ENCODE peak calls at places on chromosomes 4 and X, in ten cellular contexts. M, X, N, I, Q, K, H, B, D and F are unnamed samples.

GRCh38 chr4:105560488-105560887 is 8.1 kb downstream of the ARHGEF38 start:
- DNase-seq in M (no peak), X (no peak), N (no peak), I (no peak), Q (no peak), K (peak), H (no peak), B (no peak), D (no peak), F (no peak)

GRCh38 chrX:17443546-17443945 is 68.5 kb downstream of the NHS start:
- DNase-seq in M (no peak), X (no peak), N (no peak), I (no peak), Q (no peak), K (no peak), H (no peak), B (no peak), D (no peak), F (no peak)

GRCh38 chr4:5824635-5825034 is 68.3 kb downstream of the CRMP1 start:
- DNase-seq in M (no peak), X (no peak), N (no peak), I (no peak), Q (no peak), K (peak), H (no peak), B (peak), D (peak), F (no peak)

GRCh38 chr4:74499986-74500781 is 55.2 kb downstream of the AREG start:
- DNase-seq in M (no peak), X (no peak), N (no peak), I (no peak), Q (no peak), K (peak), H (no peak), B (peak), D (peak), F (no peak)

GRCh38 chr4:155571184-155571944 is 95.3 kb upstream of the GUCY1A1 start:
- DNase-seq in M (no peak), X (no peak), N (no peak), I (no peak), Q (no peak), K (no peak), H (no peak), B (no peak), D (no peak), F (no peak)

GRCh38 chrX:101260435-101260834 is 30.7 kb downstream of the TAF7L start:
- DNase-seq in M (no peak), X (no peak), N (no peak), I (no peak), Q (no peak), K (no peak), H (no peak), B (peak), D (peak), F (no peak)

GRCh38 chr4:38489924-38490639 is 173.9 kb upstream of the KLF3 start:
- DNase-seq in M (peak), X (no peak), N (no peak), I (no peak), Q (no peak), K (peak), H (no peak), B (peak), D (no peak), F (peak)

GRCh38 chrX:11531226-11531625 is 134.5 kb downstream of the ARHGAP6 start:
- DNase-seq in M (no peak), X (no peak), N (no peak), I (no peak), Q (no peak), K (peak), H (no peak), B (no peak), D (peak), F (no peak)

GRCh38 chr4:53059253-53059652 is 197.1 kb downstream of the RASL11B start:
- DNase-seq in M (no peak), X (no peak), N (no peak), I (no peak), Q (no peak), K (no peak), H (no peak), B (no peak), D (no peak), F (no peak)

GRCh38 chrX:69493193-69493592 is 10.9 kb upstream of the NALF2 start:
- DNase-seq in M (peak), X (no peak), N (peak), I (no peak), Q (no peak), K (no peak), H (no peak), B (peak), D (no peak), F (no peak)

GRCh38 chrX:140775211-140775610 is 65.7 kb downstream of the LINC00632 start:
- DNase-seq in M (no peak), X (no peak), N (no peak), I (no peak), Q (no peak), K (no peak), H (no peak), B (no peak), D (no peak), F (no peak)

GRCh38 chr4:15720846-15721245 is 18.0 kb downstream of the BST1 start:
- DNase-seq in M (no peak), X (no peak), N (no peak), I (no peak), Q (no peak), K (no peak), H (no peak), B (no peak), D (no peak), F (no peak)

GRCh38 chrX:53356186-53356585 is 66.3 kb downstream of the SMC1A start:
- DNase-seq in M (no peak), X (no peak), N (no peak), I (no peak), Q (no peak), K (no peak), H (no peak), B (peak), D (no peak), F (no peak)

GRCh38 chr4:28555851-28556250 is 1695.2 kb downstream of the STIM2 start:
- DNase-seq in M (no peak), X (no peak), N (no peak), I (no peak), Q (no peak), K (peak), H (no peak), B (no peak), D (no peak), F (no peak)